ENCODE peak calls at places on chromosomes 1 and 21, in nine cellular contexts. Z is GM23338, I is neural progenitor cell, N is mammary epithelial cell, J is IMR-90, Q is fibroblast of lung, K is PC-3, W is H9, X is K562. H is an unnamed sample.

GRCh38 chr1:32636793-32637561 is 13.4 kb downstream of the ZBTB8OS start:
- DNase-seq in J (no peak), I (peak), X (no peak), N (no peak), W (no peak), Z (peak), K (peak), Q (peak), H (peak)

GRCh38 chr21:33791058-33791457 is 124.5 kb downstream of the ATP5PO start:
- DNase-seq in Q (no peak), J (no peak), N (no peak), K (no peak), Z (no peak), W (no peak), X (no peak), I (no peak), H (no peak)

GRCh38 chr1:243841507-243841906 is 8.5 kb downstream of the AKT3 start:
- DNase-seq in Q (peak), I (no peak), K (no peak), Z (no peak), N (no peak), W (no peak), J (peak), X (no peak), H (no peak)

GRCh38 chr21:20004353-20004752 is 993.9 kb upstream of the NCAM2 start:
- DNase-seq in W (no peak), J (no peak), N (no peak), Q (no peak), K (no peak), Z (peak), X (no peak), I (no peak), H (no peak)

GRCh38 chr1:181192277-181192676 is 103.8 kb downstream of the IER5 start:
- DNase-seq in K (no peak), W (no peak), Z (no peak), Q (no peak), I (no peak), J (no peak), X (no peak), N (no peak), H (no peak)

GRCh38 chr1:199725002-199725401 is 302.5 kb upstream of the NR5A2 start:
- DNase-seq in X (no peak), J (no peak), Q (no peak), K (no peak), Z (no peak), W (no peak), N (no peak), I (no peak), H (no peak)

GRCh38 chr1:23452011-23452411 is 27.5 kb upstream of the TCEA3 start:
- DNase-seq in W (no peak), X (no peak), Z (no peak), Q (peak), N (peak), K (peak), I (no peak), J (peak), H (peak)

GRCh38 chr1:9384751-9385245 is 92.1 kb downstream of the SPSB1 start:
- DNase-seq in Q (no peak), K (no peak), I (no peak), J (no peak), Z (no peak), N (no peak), X (no peak), W (no peak), H (no peak)

GRCh38 chr1:145999321-146000024 is 3.1 kb upstream of the TXNIP start:
- DNase-seq in N (no peak), W (no peak), J (no peak), X (no peak), K (peak), Z (no peak), I (no peak), Q (no peak), H (peak)

GRCh38 chr1:22287273-22287672 is 144.4 kb upstream of the WNT4 start:
- DNase-seq in I (no peak), J (no peak), N (no peak), Z (no peak), Q (no peak), W (no peak), K (no peak), X (no peak), H (no peak)

GRCh38 chr1:150221552-150221951 is 14.4 kb downstream of the ANP32E start:
- DNase-seq in J (peak), Q (peak), N (no peak), Z (peak), I (no peak), X (no peak), W (no peak), K (peak), H (no peak)

GRCh38 chr1:173934440-173934839 is 17.3 kb upstream of the SERPINC1 start:
- DNase-seq in K (no peak), Z (peak), I (peak), N (no peak), J (no peak), W (no peak), Q (peak), X (no peak), H (no peak)

GRCh38 chr1:162656266-162656665 is 24.0 kb downstream of the DDR2 start:
- DNase-seq in K (peak), N (no peak), Z (no peak), X (no peak), J (no peak), W (no peak), I (no peak), Q (no peak), H (no peak)

GRCh38 chr1:228082975-228083870 is 715 bp downstream of the ARF1 start:
- DNase-seq in I (peak), N (no peak), W (no peak), K (peak), X (peak), J (peak), Q (peak), Z (peak), H (no peak)

GRCh38 chr1:181318022-181318857 is 165.1 kb upstream of the CACNA1E start:
- DNase-seq in Z (peak), W (peak), Q (no peak), J (no peak), I (peak), K (no peak), N (no peak), X (no peak), H (no peak)

GRCh38 chr1:56584910-56585528 is 5.7 kb upstream of the PLPP3 start:
- DNase-seq in I (peak), X (peak), Q (peak), J (peak), W (no peak), Z (peak), K (peak), N (peak), H (peak)

GRCh38 chr1:168783831-168784230 is 54.8 kb upstream of the DPT start:
- DNase-seq in K (no peak), J (no peak), Q (peak), N (no peak), X (no peak), W (no peak), I (no peak), Z (no peak), H (no peak)
- H3K4me2 ChIP-seq in K (no peak), J (no peak), Q (no peak), N (no peak), X (no peak), W (no peak), I (no peak), Z (no peak), H (no peak)

GRCh38 chr1:27003745-27004470 is 8.7 kb downstream of the TENT5B start:
- DNase-seq in X (no peak), K (no peak), N (no peak), I (no peak), W (peak), J (no peak), Q (no peak), Z (peak), H (no peak)

GRCh38 chr1:27000817-27001460 is 7.4 kb downstream of the TRNP1 start:
- DNase-seq in I (no peak), Z (peak), K (no peak), X (peak), W (no peak), N (no peak), Q (peak), J (peak), H (no peak)

GRCh38 chr1:26999440-26999987 is 6.0 kb downstream of the TRNP1 start:
- DNase-seq in K (peak), Q (peak), I (peak), J (peak), N (peak), Z (peak), X (no peak), W (peak), H (peak)

GRCh38 chr1:27000092-27000816 is 6.8 kb downstream of the TRNP1 start:
- DNase-seq in W (no peak), I (no peak), Z (peak), Q (no peak), X (no peak), K (no peak), N (no peak), J (no peak), H (no peak)

DNA sequence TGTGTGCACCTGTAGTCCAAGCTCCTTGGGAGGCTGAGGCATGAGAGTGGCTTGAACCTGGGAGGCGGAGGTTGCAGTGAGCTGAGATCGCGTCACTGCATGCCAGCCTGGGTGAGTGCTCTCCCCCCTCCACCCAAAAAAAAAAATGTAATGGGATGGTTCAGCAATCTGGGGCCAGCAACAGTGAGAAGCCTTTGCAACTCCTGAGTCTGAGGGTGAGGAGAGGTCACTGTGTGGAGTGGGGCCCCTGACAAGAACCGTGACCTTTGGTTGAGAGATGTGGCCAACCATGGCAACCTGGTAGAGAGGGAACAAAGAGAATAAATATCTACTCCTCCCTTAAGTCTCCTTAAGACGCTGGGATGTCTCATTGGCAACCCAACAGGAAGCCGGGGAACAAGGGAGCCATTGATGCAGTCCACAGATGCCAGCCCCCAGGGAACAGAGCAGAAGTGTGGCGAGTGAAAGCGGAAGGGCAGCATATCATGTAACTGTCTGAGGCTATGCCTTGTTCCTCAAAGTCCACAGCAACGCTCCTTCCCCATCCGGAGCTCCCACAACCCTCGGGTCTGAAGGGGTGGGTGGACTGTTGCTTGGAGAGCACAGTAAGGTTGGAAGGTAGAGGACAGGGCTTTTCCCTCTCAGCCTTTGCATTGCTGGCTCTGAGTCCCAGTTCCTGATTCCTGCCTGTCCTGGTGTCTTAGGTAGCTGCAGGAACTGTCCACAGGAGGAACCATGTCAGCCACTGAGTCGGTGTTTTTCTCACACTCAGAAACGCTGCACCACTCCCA is 8.3 kb downstream of the TRNP1 start:
- DNase-seq in K (peak), N (peak), W (peak), Z (peak), X (no peak), I (no peak), Q (no peak), J (no peak), H (no peak)
- H2AFZ ChIP-seq in K (no peak), N (peak), W (no peak), Z (no peak), X (peak), I (no peak), Q (no peak), J (no peak), H (no peak)

DNA sequence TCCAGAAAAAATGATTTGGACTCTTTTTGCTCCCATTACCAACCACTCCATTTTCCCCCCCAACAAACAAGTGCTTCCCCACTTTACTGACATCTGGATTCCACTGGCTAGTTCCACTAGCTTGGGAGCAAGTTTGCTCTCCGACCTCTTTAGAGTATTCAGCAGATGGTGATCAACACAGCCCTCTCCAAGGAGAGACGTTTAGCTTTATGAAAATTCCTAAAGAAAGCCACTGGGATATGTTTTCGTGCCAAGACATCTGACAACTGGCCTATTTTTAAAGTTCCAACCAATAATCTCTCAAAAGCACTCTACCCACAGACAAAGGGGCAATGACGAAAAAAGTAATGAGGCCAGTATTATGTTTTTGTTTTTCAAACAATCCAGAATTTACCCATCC is 50.2 kb downstream of the ITPKB start:
- DNase-seq in J (no peak), Q (no peak), X (no peak), W (no peak), N (no peak), I (no peak), Z (no peak), K (no peak), H (no peak)
- H3K27ac ChIP-seq in J (no peak), Q (no peak), X (no peak), W (no peak), N (no peak), I (no peak), Z (no peak), K (no peak), H (no peak)

GRCh38 chr1:168688679-168689657 is 40.0 kb downstream of the DPT start:
- DNase-seq in K (no peak), Z (no peak), X (no peak), N (no peak), Q (no peak), J (no peak), W (no peak), I (no peak), H (no peak)
- H3K4me2 ChIP-seq in K (no peak), Z (no peak), X (no peak), N (no peak), Q (no peak), J (no peak), W (no peak), I (no peak), H (no peak)

DNA sequence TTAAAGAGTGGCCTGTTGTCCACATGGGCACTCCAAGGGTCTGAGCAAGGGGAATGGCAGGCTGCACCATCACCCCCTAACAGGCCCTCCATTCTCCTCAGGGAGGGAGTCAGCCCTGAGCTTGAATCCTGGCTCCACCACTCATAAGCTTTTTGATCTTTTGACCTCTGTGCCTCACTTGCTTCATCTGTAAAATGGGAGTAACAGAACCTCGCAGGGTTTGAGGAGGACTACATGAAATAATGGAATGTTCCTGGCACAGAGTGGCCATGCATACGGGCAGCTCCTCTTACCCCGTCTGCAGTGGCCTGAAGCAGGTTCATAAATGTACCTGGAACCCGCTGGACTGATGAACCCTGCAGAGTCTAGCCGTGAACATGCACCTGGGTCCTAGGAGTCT is 2.1 kb upstream of the XKR8 start:
- DNase-seq in N (no peak), J (no peak), Z (no peak), K (no peak), W (no peak), Q (no peak), I (no peak), X (no peak), H (no peak)
- H2AFZ ChIP-seq in N (no peak), J (no peak), Z (no peak), K (no peak), W (no peak), Q (no peak), I (no peak), X (no peak), H (no peak)

GRCh38 chr1:81430236-81430635 is 370.5 kb upstream of the ADGRL2 start:
- DNase-seq in N (no peak), Z (no peak), I (no peak), K (no peak), Q (no peak), W (no peak), J (no peak), X (no peak), H (no peak)

GRCh38 chr1:81432654-81433109 is 368.1 kb upstream of the ADGRL2 start:
- DNase-seq in X (no peak), J (no peak), K (no peak), N (no peak), W (no peak), Z (no peak), I (no peak), Q (no peak), H (no peak)

GRCh38 chr1:81432089-81432488 is 368.6 kb upstream of the ADGRL2 start:
- DNase-seq in Z (no peak), I (peak), J (no peak), Q (no peak), X (no peak), K (no peak), W (no peak), N (no peak), H (no peak)

GRCh38 chr1:81428998-81429397 is 371.7 kb upstream of the ADGRL2 start:
- DNase-seq in W (no peak), J (no peak), N (no peak), K (no peak), Q (no peak), I (no peak), X (no peak), Z (no peak), H (no peak)

DNA sequence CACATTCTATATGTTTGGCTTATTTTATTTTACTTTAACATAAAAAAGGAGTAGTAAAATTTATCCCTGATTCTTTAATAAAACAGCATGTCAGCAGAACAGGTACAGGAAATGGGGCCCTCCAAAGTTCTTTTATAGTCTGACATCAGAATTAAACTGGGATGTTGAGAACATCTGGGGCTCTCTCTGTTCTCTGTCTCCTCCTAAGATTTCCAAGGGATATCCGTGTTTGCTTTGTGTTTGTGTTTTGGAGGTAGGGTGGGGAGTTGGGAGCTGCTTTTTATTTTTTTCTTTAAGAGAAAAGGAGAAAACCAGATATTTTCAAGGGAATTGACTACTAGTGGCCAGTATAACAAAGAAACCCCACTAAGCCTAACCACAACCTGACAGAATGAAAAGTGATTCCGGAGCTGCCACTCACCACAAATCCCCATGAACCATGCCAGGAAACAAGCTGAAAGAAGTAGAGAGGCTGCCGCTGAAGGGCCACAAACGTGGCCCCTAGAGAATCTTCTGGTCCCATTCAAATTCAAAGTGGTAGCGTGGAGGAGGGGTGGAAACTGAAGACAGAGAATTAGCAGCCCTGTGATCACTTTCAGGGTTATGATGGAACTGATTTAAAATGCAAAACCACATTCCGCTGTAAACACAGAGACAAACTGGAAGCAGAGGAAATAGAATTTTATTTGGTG is 369.6 kb upstream of the ADGRL2 start:
- DNase-seq in J (no peak), W (peak), Q (peak), X (no peak), K (no peak), N (no peak), Z (peak), I (peak), H (no peak)
- H3K27ac ChIP-seq in J (no peak), W (peak), Q (no peak), X (no peak), K (no peak), N (no peak), Z (peak), I (peak), H (no peak)

GRCh38 chr1:1431006-1431844 is 4.3 kb upstream of the VWA1 start:
- DNase-seq in K (no peak), W (no peak), X (no peak), J (no peak), N (no peak), I (no peak), Z (no peak), Q (no peak), H (no peak)

GRCh38 chr1:1433804-1434130 is 1.7 kb upstream of the VWA1 start:
- DNase-seq in I (peak), X (no peak), Q (peak), K (peak), Z (no peak), W (no peak), N (peak), J (peak), H (peak)

GRCh38 chr1:1432951-1433803 is 2.3 kb upstream of the VWA1 start:
- DNase-seq in W (peak), Z (peak), N (peak), X (peak), K (peak), Q (peak), J (no peak), I (peak), H (peak)

GRCh38 chr1:1431845-1432565 is 3.5 kb upstream of the VWA1 start:
- DNase-seq in J (no peak), K (peak), I (peak), Z (no peak), W (no peak), N (no peak), Q (no peak), X (no peak), H (peak)

DNA sequence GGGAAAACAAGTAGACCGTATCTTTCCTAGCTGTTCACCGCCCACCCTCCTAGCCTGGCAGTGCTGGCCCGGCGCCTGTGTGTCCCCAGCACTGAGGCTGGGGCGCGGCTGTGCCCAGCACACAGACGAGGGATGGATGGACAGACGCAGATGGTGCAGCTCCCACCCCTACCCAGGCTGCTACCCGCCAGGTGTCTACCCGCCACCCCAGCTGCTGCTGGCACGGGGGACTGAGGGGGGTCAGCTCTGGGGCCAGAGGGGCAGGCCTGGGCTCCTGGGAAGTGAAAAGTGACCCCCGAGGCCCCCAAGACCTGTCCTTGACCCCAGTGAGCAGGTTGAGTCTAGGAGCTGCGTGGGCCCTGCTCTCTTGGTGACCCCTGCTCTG is 2.9 kb upstream of the VWA1 start:
- DNase-seq in I (no peak), K (no peak), Q (no peak), X (no peak), W (no peak), Z (no peak), N (no peak), J (no peak), H (no peak)
- H3K4me2 ChIP-seq in I (peak), K (peak), Q (no peak), X (no peak), W (no peak), Z (no peak), N (no peak), J (no peak), H (peak)

GRCh38 chr1:219812491-219813221 is 115.7 kb downstream of the SLC30A10 start:
- DNase-seq in W (peak), Q (peak), N (peak), Z (peak), I (peak), K (peak), J (peak), X (peak), H (peak)
- H2AFZ ChIP-seq in W (peak), Q (no peak), N (no peak), Z (peak), I (peak), K (peak), J (no peak), X (no peak), H (no peak)

H was measured in PC-9.